ENCODE peak calls at places on chromosomes 6 and 20, in five cellular contexts. V is psoas muscle, Z is OCI-LY7, H is NCI-H2081, T is right lobe of liver. X is an unnamed sample.

GRCh38 chr6:32192608-32193039 is at the start of gene GPSM3:
- DNase-seq in H (no peak), V (peak), T (peak), Z (peak), X (peak)

GRCh38 chr6:122484760-122485159 is 13.2 kb upstream of the SERINC1 start:
- DNase-seq in Z (peak), V (no peak), H (no peak), T (no peak), X (no peak)

GRCh38 chr6:31738048-31738979 is 1.5 kb upstream of the MSH5 start:
- DNase-seq in H (peak), T (peak), Z (peak), V (no peak), X (peak)

GRCh38 chr6:159606786-159607185 is 86.3 kb downstream of the SOD2 start:
- DNase-seq in T (no peak), Z (no peak), H (no peak), V (no peak), X (no peak)

GRCh38 chr6:6586671-6587526 is 1.6 kb upstream of the LY86 start:
- DNase-seq in H (no peak), T (no peak), Z (peak), V (no peak), X (no peak)

GRCh38 chr20:18020931-18021330 is 36.8 kb downstream of the OVOL2 start:
- DNase-seq in H (no peak), T (no peak), V (no peak), Z (no peak), X (no peak)

GRCh38 chr6:14270925-14271791 is 153.6 kb downstream of the CD83 start:
- DNase-seq in T (no peak), H (no peak), Z (no peak), V (no peak), X (no peak)

GRCh38 chr6:35093118-35093445 is 48.1 kb downstream of the TCP11 start:
- DNase-seq in V (no peak), H (no peak), Z (no peak), T (no peak), X (no peak)

GRCh38 chr6:125747589-125748533 is 1.6 kb upstream of the HEY2 start:
- DNase-seq in Z (peak), H (peak), T (peak), V (peak), X (no peak)

GRCh38 chr6:133248241-133249001 is 7.3 kb downstream of the EYA4 start:
- DNase-seq in H (no peak), Z (no peak), V (no peak), T (no peak), X (no peak)

GRCh38 chr6:99026135-99026534 is 78.4 kb upstream of the FBXL4 start:
- DNase-seq in V (no peak), H (no peak), Z (peak), T (no peak), X (no peak)

GRCh38 chr6:141551318-141551717 is 581.4 kb upstream of the GJE1 start:
- DNase-seq in V (no peak), T (no peak), Z (no peak), H (no peak), X (no peak)

GRCh38 chr6:80728830-80729229 is 622.4 kb downstream of the BCKDHB start:
- DNase-seq in Z (no peak), V (no peak), T (no peak), H (no peak), X (no peak)

GRCh38 chr6:47206626-47207025 is 103.1 kb downstream of the TNFRSF21 start:
- DNase-seq in T (no peak), V (no peak), Z (no peak), H (no peak), X (no peak)